ENCODE peak calls at places on chromosomes 3 and 15, in five cellular contexts. One of them, this sample, is unnamed.

GRCh38 chr15:72342385-72342784 is 22.4 kb upstream of the CELF6 start:
- DNase-seq in GM12878: no peak
- DNase-seq in heart left ventricle: no peak
- DNase-seq in Peyer's patch: no peak
- DNase-seq in epithelial cell of prostate: no peak
- DNase-seq in this sample: no peak

GRCh38 chr3:159776779-159777178 is 211.9 kb upstream of the IL12A start:
- DNase-seq in heart left ventricle: no peak
- DNase-seq in Peyer's patch: no peak
- DNase-seq in GM12878: no peak
- DNase-seq in epithelial cell of prostate: no peak
- DNase-seq in this sample: no peak

GRCh38 chr15:89171136-89172072 is 50.0 kb downstream of the RLBP1 start:
- DNase-seq in GM12878: no peak
- DNase-seq in Peyer's patch: no peak
- DNase-seq in heart left ventricle: peak; percentile 43
- DNase-seq in epithelial cell of prostate: no peak
- DNase-seq in this sample: no peak

GRCh38 chr3:98521897-98522537 is 685 bp downstream of the CLDND1 start:
- DNase-seq in Peyer's patch: peak; percentile 52
- DNase-seq in GM12878: no peak
- DNase-seq in epithelial cell of prostate: peak; percentile 55
- DNase-seq in heart left ventricle: peak; percentile 26
- DNase-seq in this sample: no peak

GRCh38 chr15:31335991-31336942 is 9.6 kb downstream of the KLF13 start:
- DNase-seq in epithelial cell of prostate: no peak
- DNase-seq in GM12878: no peak
- DNase-seq in Peyer's patch: peak; percentile 50
- DNase-seq in heart left ventricle: no peak
- DNase-seq in this sample: peak; percentile 78

GRCh38 chr3:9826815-9827574 is 16.8 kb downstream of the RPUSD3 start:
- DNase-seq in heart left ventricle: no peak
- DNase-seq in Peyer's patch: peak; percentile 43
- DNase-seq in epithelial cell of prostate: no peak
- DNase-seq in GM12878: no peak
- DNase-seq in this sample: no peak

GRCh38 chr3:16338999-16339398 is 74.0 kb downstream of the OXNAD1 start:
- DNase-seq in Peyer's patch: no peak
- DNase-seq in heart left ventricle: no peak
- DNase-seq in GM12878: no peak
- DNase-seq in epithelial cell of prostate: peak; percentile 43
- DNase-seq in this sample: no peak

GRCh38 chr15:82585072-82585471 is 44.8 kb upstream of the RPS17 start:
- DNase-seq in Peyer's patch: no peak
- DNase-seq in epithelial cell of prostate: no peak
- DNase-seq in heart left ventricle: no peak
- DNase-seq in GM12878: no peak
- DNase-seq in this sample: no peak

GRCh38 chr3:25897019-25897418 is 107.1 kb downstream of the OXSM start:
- DNase-seq in heart left ventricle: no peak
- DNase-seq in Peyer's patch: no peak
- DNase-seq in GM12878: no peak
- DNase-seq in epithelial cell of prostate: no peak
- DNase-seq in this sample: no peak

GRCh38 chr15:81157939-81158223 is 23.8 kb downstream of the CFAP161 start:
- DNase-seq in heart left ventricle: no peak
- DNase-seq in epithelial cell of prostate: no peak
- DNase-seq in Peyer's patch: no peak
- DNase-seq in GM12878: no peak
- DNase-seq in this sample: no peak
- H3K27ac ChIP-seq in heart left ventricle: peak overlapping the region; percentile 27
- H3K27ac ChIP-seq in epithelial cell of prostate: peak overlapping the region; percentile 65
- H3K27ac ChIP-seq in Peyer's patch: no peak overlapping the region
- H3K27ac ChIP-seq in GM12878: no peak overlapping the region
- H3K27ac ChIP-seq in this sample: no peak overlapping the region

GRCh38 chr15:49427369-49427768 is 4.3 kb downstream of the FGF7 start:
- DNase-seq in epithelial cell of prostate: no peak
- DNase-seq in Peyer's patch: no peak
- DNase-seq in GM12878: no peak
- DNase-seq in heart left ventricle: no peak
- DNase-seq in this sample: no peak
- H3K27ac ChIP-seq in epithelial cell of prostate: no peak overlapping the region
- H3K27ac ChIP-seq in Peyer's patch: no peak overlapping the region
- H3K27ac ChIP-seq in GM12878: no peak overlapping the region
- H3K27ac ChIP-seq in heart left ventricle: peak overlapping the region; percentile 77
- H3K27ac ChIP-seq in this sample: no peak overlapping the region

GRCh38 chr3:63588897-63589296 is 63.6 kb upstream of the SNTN start:
- DNase-seq in GM12878: no peak
- DNase-seq in epithelial cell of prostate: no peak
- DNase-seq in Peyer's patch: no peak
- DNase-seq in heart left ventricle: no peak
- DNase-seq in this sample: no peak

GRCh38 chr3:63580151-63580550 is 72.3 kb upstream of the SNTN start:
- DNase-seq in heart left ventricle: no peak
- DNase-seq in epithelial cell of prostate: no peak
- DNase-seq in Peyer's patch: no peak
- DNase-seq in GM12878: no peak
- DNase-seq in this sample: no peak

GRCh38 chr3:63585927-63586326 is 66.5 kb upstream of the SNTN start:
- DNase-seq in GM12878: no peak
- DNase-seq in epithelial cell of prostate: no peak
- DNase-seq in Peyer's patch: no peak
- DNase-seq in heart left ventricle: no peak
- DNase-seq in this sample: no peak

GRCh38 chr3:63578858-63579257 is 73.6 kb upstream of the SNTN start:
- DNase-seq in heart left ventricle: no peak
- DNase-seq in GM12878: no peak
- DNase-seq in Peyer's patch: no peak
- DNase-seq in epithelial cell of prostate: no peak
- DNase-seq in this sample: no peak

GRCh38 chr3:63582943-63583500 is 69.5 kb upstream of the SNTN start:
- DNase-seq in epithelial cell of prostate: no peak
- DNase-seq in GM12878: no peak
- DNase-seq in heart left ventricle: no peak
- DNase-seq in Peyer's patch: no peak
- DNase-seq in this sample: no peak
- H3K27ac ChIP-seq in epithelial cell of prostate: no peak overlapping the region
- H3K27ac ChIP-seq in GM12878: no peak overlapping the region
- H3K27ac ChIP-seq in heart left ventricle: no peak overlapping the region
- H3K27ac ChIP-seq in Peyer's patch: no peak overlapping the region
- H3K27ac ChIP-seq in this sample: no peak overlapping the region

DNA sequence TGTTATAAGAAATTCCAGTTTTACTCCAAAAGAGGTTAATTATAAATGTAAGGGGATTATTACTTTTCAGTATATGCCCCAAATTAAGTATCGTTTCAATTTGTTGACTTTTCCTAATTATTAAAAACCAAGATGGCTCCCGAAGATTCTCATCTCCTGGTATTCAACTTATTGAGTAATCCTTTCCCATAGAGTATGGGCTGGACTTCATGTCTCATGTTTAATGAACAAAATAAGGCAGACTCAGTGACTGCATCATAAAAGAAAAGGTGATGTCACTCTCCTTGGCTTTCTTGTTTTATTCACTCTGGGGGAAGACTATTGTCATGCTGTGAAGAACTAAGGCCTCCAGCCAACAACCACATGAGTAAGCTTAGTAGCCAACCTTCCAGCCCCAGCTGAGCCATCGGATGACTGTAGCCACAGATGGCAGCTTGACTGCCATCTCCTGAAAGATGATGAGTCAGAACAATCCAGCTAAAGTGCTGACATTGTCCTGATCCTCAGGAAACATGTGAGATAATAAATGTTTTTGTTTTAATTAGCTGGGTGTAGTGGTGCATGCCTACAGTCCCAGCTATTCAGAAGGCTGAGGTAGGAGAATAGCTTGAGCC is 17.3 kb downstream of the IGF2BP2 start:
- DNase-seq in Peyer's patch: no peak
- DNase-seq in GM12878: no peak
- DNase-seq in epithelial cell of prostate: peak; percentile 98
- DNase-seq in heart left ventricle: no peak
- DNase-seq in this sample: no peak
- H3K27ac ChIP-seq in Peyer's patch: no peak overlapping the region
- H3K27ac ChIP-seq in GM12878: no peak overlapping the region
- H3K27ac ChIP-seq in epithelial cell of prostate: peak overlapping the region; percentile 42
- H3K27ac ChIP-seq in heart left ventricle: no peak overlapping the region
- H3K27ac ChIP-seq in this sample: no peak overlapping the region

GRCh38 chr15:40331637-40332036 is 8.1 kb downstream of the INAFM2 start:
- DNase-seq in epithelial cell of prostate: no peak
- DNase-seq in GM12878: no peak
- DNase-seq in heart left ventricle: no peak
- DNase-seq in Peyer's patch: no peak
- DNase-seq in this sample: no peak

GRCh38 chr15:40332138-40332781 is 8.5 kb downstream of the CCDC9B start:
- DNase-seq in Peyer's patch: no peak
- DNase-seq in epithelial cell of prostate: no peak
- DNase-seq in heart left ventricle: no peak
- DNase-seq in GM12878: no peak
- DNase-seq in this sample: peak; percentile 61

GRCh38 chr15:40334941-40335795 is 5.6 kb downstream of the CCDC9B start:
- DNase-seq in GM12878: no peak
- DNase-seq in Peyer's patch: peak; percentile 54
- DNase-seq in epithelial cell of prostate: no peak
- DNase-seq in heart left ventricle: no peak
- DNase-seq in this sample: peak; percentile 68

GRCh38 chr15:40334541-40334940 is 6.2 kb downstream of the CCDC9B start:
- DNase-seq in GM12878: no peak
- DNase-seq in Peyer's patch: no peak
- DNase-seq in heart left ventricle: no peak
- DNase-seq in epithelial cell of prostate: no peak
- DNase-seq in this sample: peak; percentile 68

GRCh38 chr15:40333922-40334492 is 6.7 kb downstream of the CCDC9B start:
- DNase-seq in Peyer's patch: peak; percentile 51
- DNase-seq in GM12878: no peak
- DNase-seq in epithelial cell of prostate: no peak
- DNase-seq in heart left ventricle: peak; percentile 80
- DNase-seq in this sample: peak; percentile 87
- H3K27ac ChIP-seq in Peyer's patch: peak overlapping the region; percentile 81
- H3K27ac ChIP-seq in GM12878: no peak overlapping the region
- H3K27ac ChIP-seq in epithelial cell of prostate: peak overlapping the region; percentile 52
- H3K27ac ChIP-seq in heart left ventricle: peak overlapping the region; percentile 90
- H3K27ac ChIP-seq in this sample: peak overlapping the region; percentile 49

DNA sequence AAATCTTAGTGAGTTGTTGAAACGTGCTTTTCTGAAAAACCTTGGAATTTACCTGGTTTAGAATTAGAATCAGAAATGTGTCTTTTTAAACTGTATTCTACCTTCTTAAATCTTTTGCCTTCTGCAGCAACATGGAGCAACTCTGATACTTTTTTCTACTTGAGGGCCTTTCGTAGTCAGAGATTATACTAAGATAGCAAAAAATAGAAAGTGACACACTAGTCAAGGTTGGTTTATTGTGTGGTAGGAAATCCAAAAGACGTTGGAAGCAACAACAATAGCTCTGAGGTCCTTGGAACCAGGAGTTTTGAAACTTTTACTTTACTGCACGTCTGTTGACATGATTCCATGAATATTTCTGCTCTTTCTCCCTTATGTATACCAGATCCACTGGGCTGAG is 294.9 kb downstream of the LPP start:
- DNase-seq in GM12878: no peak
- DNase-seq in heart left ventricle: no peak
- DNase-seq in Peyer's patch: no peak
- DNase-seq in epithelial cell of prostate: no peak
- DNase-seq in this sample: no peak
- H3K27ac ChIP-seq in GM12878: no peak overlapping the region
- H3K27ac ChIP-seq in heart left ventricle: no peak overlapping the region
- H3K27ac ChIP-seq in Peyer's patch: no peak overlapping the region
- H3K27ac ChIP-seq in epithelial cell of prostate: no peak overlapping the region
- H3K27ac ChIP-seq in this sample: no peak overlapping the region

GRCh38 chr3:151357461-151357850 is 27.1 kb downstream of the P2RY12 start:
- DNase-seq in Peyer's patch: no peak
- DNase-seq in GM12878: no peak
- DNase-seq in epithelial cell of prostate: no peak
- DNase-seq in heart left ventricle: no peak
- DNase-seq in this sample: no peak
- H3K27ac ChIP-seq in Peyer's patch: no peak overlapping the region
- H3K27ac ChIP-seq in GM12878: no peak overlapping the region
- H3K27ac ChIP-seq in epithelial cell of prostate: no peak overlapping the region
- H3K27ac ChIP-seq in heart left ventricle: no peak overlapping the region
- H3K27ac ChIP-seq in this sample: no peak overlapping the region

GRCh38 chr15:94205366-94205765 is 26.0 kb upstream of the MCTP2 start:
- DNase-seq in epithelial cell of prostate: no peak
- DNase-seq in GM12878: no peak
- DNase-seq in heart left ventricle: no peak
- DNase-seq in Peyer's patch: no peak
- DNase-seq in this sample: no peak
- H3K27ac ChIP-seq in epithelial cell of prostate: no peak overlapping the region
- H3K27ac ChIP-seq in GM12878: no peak overlapping the region
- H3K27ac ChIP-seq in heart left ventricle: no peak overlapping the region
- H3K27ac ChIP-seq in Peyer's patch: no peak overlapping the region
- H3K27ac ChIP-seq in this sample: no peak overlapping the region

GRCh38 chr15:59279023-59279422 is 72.4 kb downstream of the LDHAL6B start:
- DNase-seq in Peyer's patch: no peak
- DNase-seq in epithelial cell of prostate: no peak
- DNase-seq in GM12878: no peak
- DNase-seq in heart left ventricle: no peak
- DNase-seq in this sample: no peak
- H3K27ac ChIP-seq in Peyer's patch: peak overlapping the region; percentile 86
- H3K27ac ChIP-seq in epithelial cell of prostate: no peak overlapping the region
- H3K27ac ChIP-seq in GM12878: no peak overlapping the region
- H3K27ac ChIP-seq in heart left ventricle: no peak overlapping the region
- H3K27ac ChIP-seq in this sample: no peak overlapping the region

This sample was measured in kidney.